ENCODE peak calls at places on chromosomes 3 and 15, in nine cellular contexts. One of them, this sample, is unnamed.

GRCh38 chr15:36432162-36432561 is 147.3 kb upstream of the CDIN1 start:
- DNase-seq in hypothalamus: no peak
- DNase-seq in ELR: peak
- DNase-seq in stimulated activated CD4-positive, alpha-beta T cell treated with anti-CD3 and anti-CD28 coated beads, Interleukin-15, amount 100 ng/mL, for 1 hour: no peak
- DNase-seq in activated CD4-positive, alpha-beta T cell treated with anti-CD3 and anti-CD28 coated beads for 36 hours: no peak
- DNase-seq in neural crest cell: no peak
- DNase-seq in uterus: no peak
- DNase-seq in AG09309: peak
- DNase-seq in central memory CD8-positive, alpha-beta T cell: no peak
- DNase-seq in this sample: no peak

GRCh38 chr3:98172621-98173020 is 6.1 kb downstream of the OR5H15 start:
- DNase-seq in hypothalamus: no peak
- DNase-seq in ELR: peak
- DNase-seq in stimulated activated CD4-positive, alpha-beta T cell treated with anti-CD3 and anti-CD28 coated beads, Interleukin-15, amount 100 ng/mL, for 1 hour: no peak
- DNase-seq in activated CD4-positive, alpha-beta T cell treated with anti-CD3 and anti-CD28 coated beads for 36 hours: no peak
- DNase-seq in neural crest cell: no peak
- DNase-seq in uterus: no peak
- DNase-seq in AG09309: no peak
- DNase-seq in central memory CD8-positive, alpha-beta T cell: no peak
- DNase-seq in this sample: no peak

GRCh38 chr3:194852836-194853508 is 167.3 kb downstream of the FAM43A start:
- DNase-seq in hypothalamus: no peak
- DNase-seq in ELR: no peak
- DNase-seq in stimulated activated CD4-positive, alpha-beta T cell treated with anti-CD3 and anti-CD28 coated beads, Interleukin-15, amount 100 ng/mL, for 1 hour: no peak
- DNase-seq in activated CD4-positive, alpha-beta T cell treated with anti-CD3 and anti-CD28 coated beads for 36 hours: no peak
- DNase-seq in neural crest cell: no peak
- DNase-seq in uterus: no peak
- DNase-seq in AG09309: no peak
- DNase-seq in central memory CD8-positive, alpha-beta T cell: no peak
- DNase-seq in this sample: no peak

GRCh38 chr15:90478981-90479481 is 50.7 kb upstream of the CRTC3 start:
- DNase-seq in hypothalamus: no peak
- DNase-seq in ELR: peak
- DNase-seq in stimulated activated CD4-positive, alpha-beta T cell treated with anti-CD3 and anti-CD28 coated beads, Interleukin-15, amount 100 ng/mL, for 1 hour: no peak
- DNase-seq in activated CD4-positive, alpha-beta T cell treated with anti-CD3 and anti-CD28 coated beads for 36 hours: no peak
- DNase-seq in neural crest cell: no peak
- DNase-seq in uterus: no peak
- DNase-seq in AG09309: no peak
- DNase-seq in central memory CD8-positive, alpha-beta T cell: no peak
- DNase-seq in this sample: no peak

GRCh38 chr3:99545941-99546580 is 92.3 kb upstream of the COL8A1 start:
- DNase-seq in hypothalamus: no peak
- DNase-seq in ELR: peak
- DNase-seq in stimulated activated CD4-positive, alpha-beta T cell treated with anti-CD3 and anti-CD28 coated beads, Interleukin-15, amount 100 ng/mL, for 1 hour: no peak
- DNase-seq in activated CD4-positive, alpha-beta T cell treated with anti-CD3 and anti-CD28 coated beads for 36 hours: no peak
- DNase-seq in neural crest cell: no peak
- DNase-seq in uterus: no peak
- DNase-seq in AG09309: no peak
- DNase-seq in central memory CD8-positive, alpha-beta T cell: no peak
- DNase-seq in this sample: no peak

GRCh38 chr3:122295286-122295685 is 29.8 kb upstream of the CSTA start:
- DNase-seq in hypothalamus: no peak
- DNase-seq in ELR: no peak
- DNase-seq in stimulated activated CD4-positive, alpha-beta T cell treated with anti-CD3 and anti-CD28 coated beads, Interleukin-15, amount 100 ng/mL, for 1 hour: no peak
- DNase-seq in activated CD4-positive, alpha-beta T cell treated with anti-CD3 and anti-CD28 coated beads for 36 hours: no peak
- DNase-seq in neural crest cell: no peak
- DNase-seq in uterus: no peak
- DNase-seq in AG09309: no peak
- DNase-seq in central memory CD8-positive, alpha-beta T cell: no peak
- DNase-seq in this sample: no peak

GRCh38 chr3:119647843-119648575 is 12.4 kb downstream of the POPDC2 start:
- DNase-seq in hypothalamus: no peak
- DNase-seq in ELR: no peak
- DNase-seq in stimulated activated CD4-positive, alpha-beta T cell treated with anti-CD3 and anti-CD28 coated beads, Interleukin-15, amount 100 ng/mL, for 1 hour: no peak
- DNase-seq in activated CD4-positive, alpha-beta T cell treated with anti-CD3 and anti-CD28 coated beads for 36 hours: no peak
- DNase-seq in neural crest cell: no peak
- DNase-seq in uterus: no peak
- DNase-seq in AG09309: no peak
- DNase-seq in central memory CD8-positive, alpha-beta T cell: no peak
- DNase-seq in this sample: no peak

GRCh38 chr3:28949580-28949979 is 331.3 kb upstream of the RBMS3 start:
- DNase-seq in hypothalamus: no peak
- DNase-seq in ELR: no peak
- DNase-seq in stimulated activated CD4-positive, alpha-beta T cell treated with anti-CD3 and anti-CD28 coated beads, Interleukin-15, amount 100 ng/mL, for 1 hour: no peak
- DNase-seq in activated CD4-positive, alpha-beta T cell treated with anti-CD3 and anti-CD28 coated beads for 36 hours: no peak
- DNase-seq in neural crest cell: no peak
- DNase-seq in uterus: no peak
- DNase-seq in AG09309: no peak
- DNase-seq in central memory CD8-positive, alpha-beta T cell: no peak
- DNase-seq in this sample: no peak

GRCh38 chr3:4835616-4836043 is 143.6 kb upstream of the BHLHE40 start:
- DNase-seq in hypothalamus: no peak
- DNase-seq in ELR: no peak
- DNase-seq in stimulated activated CD4-positive, alpha-beta T cell treated with anti-CD3 and anti-CD28 coated beads, Interleukin-15, amount 100 ng/mL, for 1 hour: no peak
- DNase-seq in activated CD4-positive, alpha-beta T cell treated with anti-CD3 and anti-CD28 coated beads for 36 hours: peak
- DNase-seq in neural crest cell: no peak
- DNase-seq in uterus: no peak
- DNase-seq in AG09309: no peak
- DNase-seq in central memory CD8-positive, alpha-beta T cell: no peak
- DNase-seq in this sample: no peak

GRCh38 chr3:125098929-125099328 is 43.1 kb upstream of the HEG1 start:
- DNase-seq in hypothalamus: no peak
- DNase-seq in ELR: no peak
- DNase-seq in stimulated activated CD4-positive, alpha-beta T cell treated with anti-CD3 and anti-CD28 coated beads, Interleukin-15, amount 100 ng/mL, for 1 hour: no peak
- DNase-seq in activated CD4-positive, alpha-beta T cell treated with anti-CD3 and anti-CD28 coated beads for 36 hours: no peak
- DNase-seq in neural crest cell: no peak
- DNase-seq in uterus: no peak
- DNase-seq in AG09309: no peak
- DNase-seq in central memory CD8-positive, alpha-beta T cell: no peak
- DNase-seq in this sample: no peak

GRCh38 chr15:57340673-57341259 is 35.5 kb upstream of the CGNL1 start:
- DNase-seq in hypothalamus: peak
- DNase-seq in ELR: peak
- DNase-seq in stimulated activated CD4-positive, alpha-beta T cell treated with anti-CD3 and anti-CD28 coated beads, Interleukin-15, amount 100 ng/mL, for 1 hour: no peak
- DNase-seq in activated CD4-positive, alpha-beta T cell treated with anti-CD3 and anti-CD28 coated beads for 36 hours: peak
- DNase-seq in neural crest cell: peak
- DNase-seq in uterus: peak
- DNase-seq in AG09309: no peak
- DNase-seq in central memory CD8-positive, alpha-beta T cell: no peak
- DNase-seq in this sample: no peak

GRCh38 chr3:194203482-194204035 is 67.6 kb downstream of the HES1 start:
- DNase-seq in hypothalamus: no peak
- DNase-seq in ELR: no peak
- DNase-seq in stimulated activated CD4-positive, alpha-beta T cell treated with anti-CD3 and anti-CD28 coated beads, Interleukin-15, amount 100 ng/mL, for 1 hour: no peak
- DNase-seq in activated CD4-positive, alpha-beta T cell treated with anti-CD3 and anti-CD28 coated beads for 36 hours: peak
- DNase-seq in neural crest cell: no peak
- DNase-seq in uterus: no peak
- DNase-seq in AG09309: no peak
- DNase-seq in central memory CD8-positive, alpha-beta T cell: no peak
- DNase-seq in this sample: no peak

This sample was measured in left ventricle myocardium inferior.